ENCODE peak calls at places on chromosomes 12 and 14, in six cellular contexts. W, E, S, U, P and J are unnamed samples.

GRCh38 chr14:40630471-40630870 is 976.2 kb upstream of the LRFN5 start:
- DNase-seq in W (no peak), E (no peak), S (no peak), U (no peak), P (no peak), J (no peak)

GRCh38 chr12:47768323-47768811 is 4.7 kb upstream of the SLC48A1 start:
- DNase-seq in W (no peak), E (peak), S (peak), U (no peak), P (no peak), J (no peak)

GRCh38 chr12:29051221-29051620 is 97.9 kb upstream of the FAR2 start:
- DNase-seq in W (no peak), E (peak), S (no peak), U (no peak), P (no peak), J (no peak)

GRCh38 chr14:68466491-68466977 is 326.3 kb downstream of the ZFP36L1 start:
- DNase-seq in W (no peak), E (peak), S (peak), U (no peak), P (no peak), J (peak)

GRCh38 chr14:105171004-105171673 is 2.6 kb upstream of the JAG2 start:
- DNase-seq in W (no peak), E (no peak), S (no peak), U (no peak), P (no peak), J (no peak)

GRCh38 chr12:6563448-6564050 is 4.5 kb downstream of the NOP2 start:
- DNase-seq in W (no peak), E (no peak), S (peak), U (peak), P (no peak), J (peak)

GRCh38 chr12:107610030-107610859 is 75.4 kb upstream of the PWP1 start:
- DNase-seq in W (no peak), E (peak), S (peak), U (peak), P (no peak), J (peak)

GRCh38 chr12:106205208-106206069 is 42.4 kb downstream of the CKAP4 start:
- DNase-seq in W (no peak), E (no peak), S (peak), U (no peak), P (peak), J (no peak)

GRCh38 chr12:106871477-106871876 is 84.2 kb upstream of the TMEM263 start:
- DNase-seq in W (no peak), E (peak), S (peak), U (no peak), P (no peak), J (no peak)

GRCh38 chr14:55180006-55180405 is 11.4 kb downstream of the DLGAP5 start:
- DNase-seq in W (no peak), E (no peak), S (no peak), U (no peak), P (no peak), J (no peak)

GRCh38 chr14:61360796-61361526 is 39.6 kb downstream of the PRKCH start:
- DNase-seq in W (no peak), E (no peak), S (no peak), U (no peak), P (no peak), J (no peak)

GRCh38 chr12:119423285-119423684 is 88.8 kb downstream of the CCDC60 start:
- DNase-seq in W (no peak), E (no peak), S (no peak), U (no peak), P (no peak), J (no peak)

GRCh38 chr14:76948213-76948947 is 80.1 kb downstream of the IRF2BPL start:
- DNase-seq in W (no peak), E (no peak), S (no peak), U (no peak), P (no peak), J (no peak)

GRCh38 chr12:19447386-19447785 is 8.1 kb downstream of the AEBP2 start:
- DNase-seq in W (no peak), E (no peak), S (no peak), U (no peak), P (no peak), J (no peak)

GRCh38 chr14:75977544-75977943 is 4.3 kb downstream of the TGFB3 start:
- DNase-seq in W (no peak), E (no peak), S (no peak), U (no peak), P (no peak), J (no peak)

GRCh38 chr14:68979722-68980552 is 835 bp upstream of the ACTN1 start:
- DNase-seq in W (no peak), E (peak), S (peak), U (no peak), P (no peak), J (peak)

GRCh38 chr14:89266754-89267153 is 150.3 kb downstream of the FOXN3 start:
- DNase-seq in W (no peak), E (peak), S (no peak), U (no peak), P (no peak), J (no peak)

GRCh38 chr12:65741662-65742480 is 82.4 kb upstream of the HMGA2 start:
- DNase-seq in W (no peak), E (peak), S (peak), U (peak), P (no peak), J (peak)

GRCh38 chr12:106551410-106551809 is 31.4 kb upstream of the RFX4 start:
- DNase-seq in W (no peak), E (no peak), S (no peak), U (no peak), P (no peak), J (no peak)

GRCh38 chr14:64464695-64465094 is 604 bp upstream of the AKAP5 start:
- DNase-seq in W (no peak), E (no peak), S (no peak), U (no peak), P (no peak), J (no peak)

GRCh38 chr14:80419769-80420168 is 208.5 kb upstream of the DIO2 start:
- DNase-seq in W (no peak), E (peak), S (no peak), U (no peak), P (no peak), J (no peak)

GRCh38 chr14:102351023-102351422 is 11.7 kb downstream of the CINP start:
- DNase-seq in W (no peak), E (no peak), S (no peak), U (no peak), P (peak), J (no peak)

GRCh38 chr14:31206536-31207286 is 882 bp downstream of the HECTD1 start:
- DNase-seq in W (no peak), E (peak), S (peak), U (peak), P (peak), J (peak)

GRCh38 chr12:52498971-52499370 is 5.9 kb upstream of the KRT6A start:
- DNase-seq in W (no peak), E (no peak), S (no peak), U (no peak), P (no peak), J (no peak)

GRCh38 chr12:10749700-10750384 is 26.7 kb upstream of the YBX3 start:
- DNase-seq in W (peak), E (peak), S (peak), U (peak), P (no peak), J (peak)

GRCh38 chr12:80567391-80567790 is 123.4 kb downstream of the PTPRQ start:
- DNase-seq in W (no peak), E (peak), S (no peak), U (no peak), P (no peak), J (no peak)

GRCh38 chr12:127964717-127965116 is 302.3 kb upstream of the TMEM132C start:
- DNase-seq in W (no peak), E (peak), S (peak), U (no peak), P (no peak), J (peak)

GRCh38 chr12:78584695-78585094 is 279.9 kb upstream of the SYT1 start:
- DNase-seq in W (no peak), E (peak), S (peak), U (no peak), P (no peak), J (no peak)

GRCh38 chr14:61601923-61602732 is 93.2 kb upstream of the HIF1A start:
- DNase-seq in W (no peak), E (no peak), S (no peak), U (peak), P (no peak), J (no peak)

GRCh38 chr14:104919993-104920315 is 4.7 kb upstream of the PLD4 start:
- DNase-seq in W (no peak), E (no peak), S (no peak), U (no peak), P (no peak), J (no peak)

GRCh38 chr14:29242755-29243340 is 476.3 kb downstream of the FOXG1 start:
- DNase-seq in W (no peak), E (peak), S (no peak), U (no peak), P (no peak), J (peak)

GRCh38 chr12:7695159-7695930 is at the start of gene GDF3:
- DNase-seq in W (no peak), E (no peak), S (no peak), U (no peak), P (no peak), J (no peak)

GRCh38 chr12:18849080-18849479 is 111.2 kb downstream of the CAPZA3 start:
- DNase-seq in W (no peak), E (peak), S (peak), U (no peak), P (no peak), J (no peak)

GRCh38 chr14:45819107-45819506 is 566.1 kb upstream of the MIS18BP1 start:
- DNase-seq in W (no peak), E (no peak), S (no peak), U (no peak), P (no peak), J (no peak)

GRCh38 chr14:23145794-23146422 is 26.9 kb upstream of the CEBPE start:
- DNase-seq in W (no peak), E (no peak), S (peak), U (no peak), P (no peak), J (no peak)

GRCh38 chr14:45041641-45042040 is 42.3 kb upstream of the PRPF39 start:
- DNase-seq in W (no peak), E (no peak), S (no peak), U (no peak), P (no peak), J (no peak)